ENCODE peak calls at places on chromosomes 7 and 10, in four cellular contexts. H is mucosa of descending colon, U is fibroblast of villous mesenchyme, J is BJ. B is an unnamed sample.
A peak's percentile ranks its signal among the peaks of the same experiment; 100 is the strongest.

GRCh38 chr10:114272696-114273095 is 33.6 kb downstream of the VWA2 start:
- DNase-seq in H (no peak), U (no peak), J (no peak), B (no peak)

GRCh38 chr10:75475470-75476182 is 44.2 kb downstream of the LRMDA start:
- DNase-seq in H (no peak), U (peak; percentile 56), J (no peak), B (peak; percentile 51)

GRCh38 chr10:97534746-97535367 is 36.1 kb downstream of the UBTD1 start:
- DNase-seq in H (no peak), U (peak; percentile 30), J (no peak), B (peak; percentile 47)

GRCh38 chr10:126459878-126460481 is 71.7 kb upstream of the ADAM12 start:
- DNase-seq in H (no peak), U (peak; percentile 74), J (peak; percentile 24), B (peak; percentile 86)

GRCh38 chr10:46536781-46537180 is 19.7 kb downstream of the GPRIN2 start:
- DNase-seq in H (no peak), U (no peak), J (no peak), B (no peak)

GRCh38 chr7:149267733-149268132 is 5.7 kb downstream of the ZNF783 start:
- DNase-seq in H (no peak), U (no peak), J (no peak), B (no peak)

GRCh38 chr10:87038286-87038717 is 18.2 kb downstream of the FAM25A start:
- DNase-seq in H (no peak), U (no peak), J (no peak), B (no peak)

GRCh38 chr7:27611043-27611442 is 51.6 kb downstream of the HIBADH start:
- DNase-seq in H (no peak), U (no peak), J (peak; percentile 35), B (no peak)

DNA sequence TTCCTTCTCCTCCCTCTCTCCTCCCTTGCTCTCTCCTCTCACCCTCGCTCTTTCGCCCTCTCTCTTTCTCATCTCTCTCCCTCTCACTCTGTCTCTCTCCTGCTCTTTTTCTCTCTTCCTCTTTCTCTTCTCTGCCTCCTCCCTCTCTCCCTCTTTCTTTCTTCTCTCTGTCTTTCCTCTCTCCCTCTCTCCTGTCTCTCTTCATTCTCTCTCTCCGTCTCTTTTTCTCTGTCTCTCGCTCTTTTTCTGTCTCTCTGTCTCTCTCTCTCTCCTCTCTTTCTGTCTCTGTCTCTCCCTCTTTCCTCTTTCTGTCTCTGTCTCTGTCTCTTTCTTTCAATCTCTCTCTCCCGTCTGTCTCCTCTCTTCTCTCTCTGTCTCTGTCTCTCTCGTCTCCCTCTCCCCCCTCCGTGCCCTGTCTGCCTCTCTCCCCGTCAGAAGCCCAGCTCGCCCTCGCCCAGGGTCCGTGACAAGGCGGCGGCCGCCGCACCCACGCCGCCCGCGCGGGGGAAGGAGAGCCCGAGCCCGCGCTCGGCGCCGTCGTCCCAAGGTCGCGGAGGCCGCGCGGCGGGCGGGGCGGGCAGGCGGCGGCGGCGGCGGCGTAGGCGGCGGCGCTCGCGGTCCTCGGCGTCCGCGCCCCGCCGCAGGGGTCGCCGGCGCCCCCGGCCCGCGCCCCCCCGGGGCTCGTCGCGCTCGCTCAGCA is 21.3 kb upstream of the HSPB1 start:
- DNase-seq in H (no peak), U (no peak), J (no peak), B (no peak)
- H3K4me3 ChIP-seq in H (no peak overlapping the region), U (peak overlapping the region; percentile 53), J (peak overlapping the region; percentile 17), B (peak overlapping the region; percentile 14)

GRCh38 chr7:1064581-1064980 is 20.2 kb downstream of the GPR146 start:
- DNase-seq in H (no peak), U (no peak), J (no peak), B (no peak)

GRCh38 chr7:1060315-1061080 is 16.2 kb downstream of the GPR146 start:
- DNase-seq in H (no peak), U (no peak), J (no peak), B (no peak)

GRCh38 chr7:1063361-1063760 is 19.0 kb downstream of the GPR146 start:
- DNase-seq in H (no peak), U (no peak), J (no peak), B (no peak)

GRCh38 chr7:1061180-1061579 is 16.8 kb downstream of the GPR146 start:
- DNase-seq in H (no peak), U (no peak), J (no peak), B (no peak)

GRCh38 chr7:1062296-1063294 is 18.2 kb downstream of the GPR146 start:
- DNase-seq in H (no peak), U (no peak), J (no peak), B (no peak)
- H3K4me3 ChIP-seq in H (no peak overlapping the region), U (no peak overlapping the region), J (no peak overlapping the region), B (no peak overlapping the region)

DNA sequence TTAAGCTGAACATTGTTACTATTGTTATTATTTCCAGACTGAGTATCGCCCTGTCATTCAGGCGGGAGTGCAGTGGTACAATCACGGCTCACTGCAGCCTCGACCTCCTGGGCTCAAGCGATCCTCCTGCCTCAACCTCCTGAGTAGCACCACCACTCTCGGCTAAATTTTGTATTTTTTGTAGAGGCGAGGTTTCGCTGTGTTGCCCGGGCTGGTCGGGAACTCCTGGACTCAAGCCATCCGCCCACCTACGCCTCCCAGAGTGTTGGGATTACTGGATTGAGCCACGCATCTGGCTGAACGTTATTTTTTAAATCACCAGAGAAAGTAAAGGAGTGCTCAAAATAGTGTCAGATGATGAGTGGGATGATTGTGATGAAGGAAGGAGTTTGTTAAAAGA is 1.4 kb upstream of the HNRNPF start:
- DNase-seq in H (no peak), U (no peak), J (no peak), B (no peak)
- H3K4me3 ChIP-seq in H (no peak overlapping the region), U (peak overlapping the region; percentile 69), J (no peak overlapping the region), B (no peak overlapping the region)

DNA sequence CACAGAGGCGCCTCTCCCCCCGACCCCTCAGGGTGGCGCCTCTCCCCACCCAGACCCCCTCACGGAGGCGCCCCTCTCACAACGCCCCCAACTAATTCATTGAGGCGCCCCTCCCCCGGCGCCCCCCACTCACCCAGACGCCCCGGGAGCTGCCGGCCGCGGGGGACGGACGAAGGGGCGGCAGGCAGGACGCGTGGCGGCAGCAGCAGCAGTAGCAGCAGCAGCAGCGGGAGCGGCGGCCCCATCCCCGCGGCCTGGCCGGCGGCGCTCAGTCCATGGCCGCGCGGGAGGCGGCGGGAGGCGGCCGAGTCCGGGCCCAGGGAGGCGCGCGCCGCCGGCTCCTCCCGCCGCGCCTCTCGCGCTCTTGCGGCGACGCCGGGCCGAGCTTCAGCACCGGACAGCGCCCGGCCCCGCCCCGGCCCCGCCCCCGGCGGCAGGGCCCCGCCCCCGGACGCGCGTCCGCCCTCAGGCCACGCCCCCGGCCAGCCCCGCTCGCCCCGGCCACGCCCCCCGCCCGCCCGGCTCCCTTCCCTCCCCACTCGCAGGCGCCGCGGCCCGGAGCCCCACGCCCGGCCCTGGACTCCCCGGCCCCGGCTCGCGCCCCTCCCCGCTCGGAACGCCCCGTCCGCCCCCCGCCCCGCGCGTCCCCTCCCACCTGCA is at the start of gene PTPRN2:
- DNase-seq in H (peak; percentile 87), U (peak; percentile 54), J (no peak), B (peak; percentile 56)
- H3K4me3 ChIP-seq in H (no peak within 1 kb of the TSS), U (peak within 1 kb of the TSS; percentile 41), J (peak within 1 kb of the TSS; percentile 46), B (peak within 1 kb of the TSS; percentile 37)

DNA sequence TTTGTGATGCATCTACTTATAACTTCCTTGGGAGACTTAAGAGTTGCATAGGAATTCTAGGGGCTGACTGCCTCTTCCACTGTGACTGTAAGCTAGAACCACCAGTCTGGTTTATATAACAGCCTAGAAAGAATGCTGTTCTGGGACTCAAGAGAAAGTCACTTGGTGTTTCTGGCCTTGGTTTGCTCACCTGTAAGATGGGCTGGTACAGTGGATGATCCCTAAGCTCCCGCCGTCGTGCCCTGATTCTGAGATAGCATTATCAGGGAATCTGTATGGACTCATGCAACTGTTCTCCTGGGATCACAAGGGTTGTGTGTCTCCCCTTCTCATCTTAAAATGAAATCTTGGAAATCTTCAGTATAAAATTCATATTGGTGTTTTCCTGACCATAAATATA is 100.6 kb downstream of the LYZL1 start:
- DNase-seq in H (no peak), U (no peak), J (no peak), B (no peak)
- H3K4me3 ChIP-seq in H (no peak overlapping the region), U (no peak overlapping the region), J (no peak overlapping the region), B (no peak overlapping the region)

DNA sequence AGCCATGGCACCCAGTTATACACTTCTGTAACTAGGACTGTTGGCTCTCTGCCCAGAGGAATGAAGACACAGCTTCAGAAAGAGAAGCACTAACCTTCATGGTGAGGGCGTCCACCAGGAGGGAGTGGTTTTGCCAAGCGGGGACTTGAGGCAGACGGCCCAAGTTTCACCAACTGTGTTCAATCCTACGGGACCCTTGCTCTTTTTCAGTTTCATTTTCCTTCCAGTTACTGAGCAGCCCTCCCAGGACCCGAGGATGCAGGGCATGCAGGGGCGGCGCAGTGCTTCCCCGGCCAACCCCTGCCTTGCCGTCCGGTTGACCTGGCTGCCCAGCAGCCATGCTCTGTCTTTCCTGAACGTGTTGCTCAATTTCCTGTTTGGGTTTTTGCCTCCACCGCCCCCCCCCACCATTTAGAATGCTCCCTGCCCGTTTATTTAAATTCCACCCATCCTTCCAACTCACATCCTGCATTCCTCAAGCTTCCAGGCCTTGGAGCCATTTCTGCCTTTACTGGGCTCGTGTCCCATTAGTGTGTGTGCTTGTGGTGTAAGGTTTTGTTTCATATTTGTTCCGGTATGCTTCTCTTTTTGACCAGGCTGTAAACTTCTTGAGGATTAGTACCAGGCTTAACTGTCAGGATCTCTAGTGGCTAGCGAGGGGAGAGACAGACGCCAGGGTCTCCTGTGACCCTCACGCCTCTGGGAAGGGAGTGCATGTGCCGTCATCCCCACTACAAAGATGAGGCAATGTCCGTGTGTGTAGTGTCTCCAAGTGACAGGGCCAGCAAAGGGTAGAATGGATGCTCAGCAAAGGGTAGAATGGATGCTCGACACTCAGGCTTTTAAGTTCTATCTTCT is 31.6 kb downstream of the IL15RA start:
- DNase-seq in H (peak; percentile 54), U (peak; percentile 98), J (peak; percentile 97), B (peak; percentile 97)
- H3K4me3 ChIP-seq in H (no peak overlapping the region), U (peak overlapping the region; percentile 45), J (peak overlapping the region; percentile 20), B (peak overlapping the region; percentile 38)

GRCh38 chr10:60819271-60819670 is 41.0 kb downstream of the CDK1 start:
- DNase-seq in H (no peak), U (no peak), J (no peak), B (no peak)
- H3K4me3 ChIP-seq in H (no peak overlapping the region), U (no peak overlapping the region), J (no peak overlapping the region), B (no peak overlapping the region)

DNA sequence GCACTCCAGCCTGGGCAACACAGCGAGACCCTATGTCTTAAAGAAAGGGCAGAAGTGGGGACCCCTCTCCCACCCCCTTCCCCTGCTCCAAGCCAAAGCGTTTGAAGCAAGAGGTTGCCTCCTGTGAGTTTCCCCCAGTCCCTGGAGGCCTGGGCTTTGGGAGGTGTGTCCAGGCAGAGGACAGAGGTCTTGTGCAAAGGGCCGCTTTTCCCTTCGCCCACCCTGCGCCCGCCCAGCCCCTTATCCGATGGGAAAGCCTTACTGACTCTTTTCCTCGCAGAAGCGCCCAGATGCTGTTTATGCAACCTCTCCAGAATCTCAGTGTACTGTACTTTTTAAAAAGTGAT is 50.6 kb upstream of the GTF2I start:
- DNase-seq in H (no peak), U (no peak), J (no peak), B (no peak)
- H3K4me3 ChIP-seq in H (no peak overlapping the region), U (peak overlapping the region; percentile 43), J (peak overlapping the region; percentile 28), B (peak overlapping the region; percentile 28)

GRCh38 chr7:94368371-94368791 is 26.3 kb upstream of the COL1A2 start:
- DNase-seq in H (no peak), U (peak; percentile 94), J (peak; percentile 74), B (peak; percentile 96)
- H3K4me3 ChIP-seq in H (no peak overlapping the region), U (no peak overlapping the region), J (peak overlapping the region; percentile 29), B (peak overlapping the region; percentile 8)